ENCODE peak calls at places on chromosomes 2 and 18, in four cellular contexts. V, F, N and A are unnamed samples. For H3K4me1 and H3K9me3, the result is how much of the 10 kb centered on the place peaks cover.

GRCh38 chr2:194176134-194176533 is 1480.9 kb upstream of the SLC39A10 start:
- DNase-seq in V (no peak), F (peak), N (no peak), A (peak)

GRCh38 chr2:9668686-9669338 is 38.0 kb upstream of the YWHAQ start:
- DNase-seq in V (no peak), F (no peak), N (no peak), A (no peak)

GRCh38 chr2:155958834-155959233 is 373.7 kb downstream of the NR4A2 start:
- DNase-seq in V (no peak), F (no peak), N (no peak), A (no peak)

GRCh38 chr2:151200844-151201243 is 60.8 kb downstream of the RBM43 start:
- DNase-seq in V (no peak), F (no peak), N (no peak), A (no peak)

GRCh38 chr2:135820003-135820618 is 16.9 kb downstream of the LCT start:
- DNase-seq in V (no peak), F (no peak), N (no peak), A (no peak)

GRCh38 chr2:23286765-23287155 is 98.2 kb upstream of the KLHL29 start:
- DNase-seq in V (no peak), F (peak), N (peak), A (no peak)

GRCh38 chr2:231884438-231885140 is 41.6 kb downstream of the NPPC start:
- DNase-seq in V (no peak), F (no peak), N (no peak), A (peak)

GRCh38 chr2:230814616-230815015 is 50.1 kb upstream of the ITM2C start:
- DNase-seq in V (peak), F (no peak), N (no peak), A (no peak)

GRCh38 chr2:120293991-120294329 is 41.3 kb downstream of the RALB start:
- DNase-seq in V (no peak), F (no peak), N (no peak), A (no peak)

GRCh38 chr2:230306474-230306873 is 20.5 kb upstream of the SP140L start:
- DNase-seq in V (no peak), F (no peak), N (no peak), A (no peak)

GRCh38 chr2:202186641-202187202 is 51.7 kb downstream of the SUMO1 start:
- DNase-seq in V (no peak), F (no peak), N (no peak), A (no peak)

GRCh38 chr2:28413152-28413895 is 20.7 kb downstream of the FOSL2 start:
- DNase-seq in V (peak), F (no peak), N (no peak), A (peak)

GRCh38 chr2:84486436-84487115 is 27.5 kb upstream of the SUCLG1 start:
- DNase-seq in V (no peak), F (no peak), N (no peak), A (no peak)

GRCh38 chr18:14907420-14907819 is 159.4 kb downstream of the ANKRD30B start:
- DNase-seq in V (no peak), F (peak), N (no peak), A (no peak)

GRCh38 chr2:219596954-219597551 is 604 bp upstream of the STK11IP start:
- DNase-seq in V (no peak), F (no peak), N (no peak), A (no peak)

GRCh38 chr2:137764638-137765037 is 199.6 kb upstream of the HNMT start:
- DNase-seq in V (peak), F (no peak), N (no peak), A (no peak)

GRCh38 chr2:26805241-26805676 is 19.4 kb downstream of the CENPA start:
- DNase-seq in V (no peak), F (no peak), N (no peak), A (no peak)

GRCh38 chr18:21004721-21005120 is 106.9 kb downstream of the ROCK1 start:
- DNase-seq in V (no peak), F (no peak), N (no peak), A (no peak)

GRCh38 chr2:233250568-233250967 is 905 bp upstream of the ATG16L1 start:
- DNase-seq in V (no peak), F (no peak), N (no peak), A (no peak)
- H3K4me1 ChIP-seq in V (under half), F (under half), N (under half), A (under half)

GRCh38 chr2:51165534-51166260 is 133.8 kb upstream of the NRXN1 start:
- DNase-seq in V (no peak), F (no peak), N (no peak), A (no peak)
- H3K9me3 ChIP-seq in V (under half), F (under half), N (under half), A (under half)

GRCh38 chr2:238260879-238261278 is 21.0 kb upstream of the HES6 start:
- DNase-seq in V (no peak), F (peak), N (no peak), A (no peak)

GRCh38 chr2:238264072-238264460 is 24.2 kb upstream of the HES6 start:
- DNase-seq in V (no peak), F (peak), N (no peak), A (no peak)

GRCh38 chr2:238263204-238264071 is 23.6 kb upstream of the HES6 start:
- DNase-seq in V (peak), F (peak), N (peak), A (peak)

GRCh38 chr2:238261718-238262375 is 22.0 kb upstream of the HES6 start:
- DNase-seq in V (no peak), F (peak), N (no peak), A (no peak)

GRCh38 chr2:238262496-238263122 is 22.8 kb upstream of the HES6 start:
- DNase-seq in V (no peak), F (peak), N (no peak), A (no peak)
- H3K27ac ChIP-seq in V (no peak), F (no peak), N (peak), A (peak)

GRCh38 chr2:11373096-11373495 is 28.7 kb upstream of the ROCK2 start:
- DNase-seq in V (no peak), F (no peak), N (no peak), A (no peak)

GRCh38 chr2:11375025-11375688 is 30.7 kb upstream of the ROCK2 start:
- DNase-seq in V (no peak), F (no peak), N (no peak), A (no peak)

GRCh38 chr2:11370377-11371098 is 26.1 kb upstream of the ROCK2 start:
- DNase-seq in V (no peak), F (no peak), N (no peak), A (no peak)

GRCh38 chr2:11368059-11368572 is 23.7 kb upstream of the ROCK2 start:
- DNase-seq in V (no peak), F (no peak), N (no peak), A (no peak)

DNA sequence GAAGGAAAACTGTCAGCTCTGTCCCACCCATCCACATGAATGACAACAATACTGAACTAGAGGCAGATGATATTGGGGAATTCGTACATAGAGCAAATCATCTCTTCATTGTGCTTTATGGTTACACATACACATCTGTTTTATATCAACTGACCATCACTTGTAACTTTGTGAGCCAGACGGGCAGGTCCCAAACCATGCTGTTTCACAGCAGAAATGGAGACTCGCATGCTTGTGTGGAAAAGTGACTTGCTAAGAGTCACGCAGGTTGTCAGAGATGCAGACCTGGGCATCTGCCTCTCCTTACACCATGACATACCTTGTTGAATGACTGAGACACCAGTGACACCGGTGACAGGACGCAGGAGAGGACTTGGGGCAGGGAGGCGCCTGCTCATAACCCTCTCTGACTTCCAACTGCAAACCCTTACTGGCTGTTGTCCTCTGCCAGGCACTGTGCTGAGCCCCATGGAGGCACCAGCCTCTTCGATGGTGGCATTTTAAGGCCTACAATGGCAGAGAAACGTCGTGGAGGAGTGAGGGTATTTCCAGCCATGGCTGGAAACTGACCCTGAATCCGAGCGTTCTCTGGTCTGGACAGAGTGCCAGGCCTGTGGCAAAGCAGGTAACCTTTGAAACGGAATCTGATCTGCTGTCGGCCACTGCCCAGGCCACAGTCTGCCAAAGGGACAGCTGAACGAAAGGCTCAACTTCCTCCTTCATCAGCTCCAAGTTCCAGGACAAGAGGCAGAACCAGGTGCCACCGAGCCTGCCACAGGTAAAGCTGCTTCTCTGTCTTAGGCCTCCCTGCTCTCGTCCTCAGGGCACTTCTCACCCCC is 26.9 kb upstream of the ROCK2 start:
- DNase-seq in V (no peak), F (no peak), N (no peak), A (no peak)
- H3K4me1 ChIP-seq in V (under half), F (under half), N (under half), A (under half)

DNA sequence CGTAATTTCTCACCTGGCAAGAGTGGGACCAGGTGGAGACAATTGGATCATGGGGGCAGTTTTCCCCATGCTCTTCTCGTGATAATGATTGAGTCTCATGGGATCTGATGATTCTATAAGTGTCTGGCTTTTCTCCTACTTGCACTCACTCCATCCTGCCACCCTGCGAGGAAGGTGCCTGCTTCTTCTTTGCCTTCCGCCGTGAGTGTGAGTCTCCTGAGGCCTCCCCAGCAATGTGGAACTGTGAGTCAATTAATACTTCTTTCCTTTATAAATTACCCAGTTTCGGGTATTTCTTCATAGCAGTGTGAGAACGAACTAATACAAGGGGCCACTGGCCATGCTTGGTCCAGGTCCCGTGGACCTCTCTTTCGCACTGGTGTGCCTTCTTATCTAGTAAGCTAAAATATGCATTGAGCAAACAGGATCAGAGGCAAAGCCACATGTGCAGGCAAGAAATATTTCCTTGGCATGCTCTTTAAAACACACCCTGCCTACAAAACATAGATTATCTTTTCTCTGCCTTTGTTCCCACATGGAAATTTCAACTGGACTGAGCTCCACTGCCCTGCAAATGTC is 821.1 kb downstream of the TRIB2 start:
- DNase-seq in V (no peak), F (no peak), N (no peak), A (no peak)
- H3K9me3 ChIP-seq in V (under half), F (under half), N (under half), A (under half)